ENCODE peak calls at places on chromosomes 7 and 10, in five cellular contexts. P is transverse colon, O is IMR-90, E is heart left ventricle, N is upper lobe of left lung. W is an unnamed sample.

GRCh38 chr7:92833766-92834605 is 2.4 kb downstream of the CDK6 start:
- DNase-seq in E (peak), P (peak), N (peak), O (peak), W (peak)

GRCh38 chr10:126673565-126673964 is 3.1 kb upstream of the C10orf90 start:
- DNase-seq in O (no peak), P (no peak), N (no peak), E (no peak), W (no peak)

GRCh38 chr10:18104223-18104872 is 35.9 kb upstream of the CACNB2 start:
- DNase-seq in P (peak), N (no peak), O (peak), E (peak), W (peak)

GRCh38 chr10:35639021-35639521 is 3.0 kb downstream of the FZD8 start:
- DNase-seq in O (no peak), N (peak), P (no peak), E (no peak), W (no peak)

GRCh38 chr10:14571866-14572507 is 202.7 kb downstream of the FAM107B start:
- DNase-seq in P (no peak), N (no peak), O (peak), E (no peak), W (no peak)

GRCh38 chr7:80133361-80134104 is 1.1 kb upstream of the GNAI1 start:
- DNase-seq in N (no peak), P (peak), O (peak), E (no peak), W (no peak)

GRCh38 chr7:32506266-32507054 is 11.2 kb downstream of the AVL9 start:
- DNase-seq in E (no peak), P (no peak), N (no peak), O (peak), W (peak)

GRCh38 chr7:45120-46090 is 147.0 kb upstream of the FAM20C start:
- DNase-seq in P (peak), E (no peak), O (no peak), N (no peak), W (no peak)

GRCh38 chr10:62082729-62083412 is 181.4 kb downstream of the ARID5B start:
- DNase-seq in N (no peak), O (peak), P (peak), E (no peak), W (no peak)

GRCh38 chr7:122675011-122675410 is 23.9 kb downstream of the RNF133 start:
- DNase-seq in O (no peak), N (no peak), P (no peak), E (no peak), W (peak)

GRCh38 chr7:102082693-102083385 is 203.8 kb upstream of the SH2B2 start:
- DNase-seq in P (no peak), O (peak), N (no peak), E (no peak), W (no peak)

GRCh38 chr10:6579193-6579903 is 728 bp downstream of the PRKCQ start:
- DNase-seq in P (no peak), N (no peak), O (no peak), E (no peak), W (no peak)

DNA sequence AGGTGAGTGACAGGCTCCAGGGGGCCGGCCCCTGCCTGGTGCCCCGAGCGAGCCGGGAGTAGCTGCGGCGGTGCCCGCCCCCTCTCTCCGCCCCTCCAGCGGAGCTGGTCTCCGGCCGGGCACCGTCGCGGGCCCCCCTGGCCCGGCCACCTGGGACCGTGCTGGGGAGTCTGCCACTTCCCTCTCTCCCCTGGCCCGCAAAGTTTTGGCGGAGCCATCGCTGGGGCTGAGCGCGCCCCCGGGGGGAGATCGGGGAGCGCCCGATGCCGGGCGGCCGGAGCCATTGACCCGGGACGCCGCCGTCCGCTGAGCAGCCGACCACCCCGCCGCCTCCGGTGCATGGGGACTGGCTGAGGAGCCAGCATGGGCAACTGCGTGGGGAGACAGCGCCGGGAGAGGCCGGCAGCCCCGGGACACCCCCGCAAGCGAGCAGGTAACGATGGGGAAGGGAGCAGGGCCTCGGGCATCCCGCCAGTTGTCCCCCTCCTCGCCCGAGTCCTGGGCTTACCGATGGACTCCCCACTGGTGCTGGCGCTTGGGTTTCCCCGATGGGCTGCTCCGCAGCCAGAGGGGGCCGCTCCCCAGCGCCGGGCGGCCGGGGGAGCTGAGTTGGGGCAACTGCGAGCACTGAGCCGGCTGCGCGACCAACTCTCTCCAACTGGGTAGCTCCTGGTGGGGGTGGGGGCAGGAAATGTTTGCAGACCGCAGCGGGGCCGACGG is at the start of gene UBTD1:
- DNase-seq in O (peak), P (peak), N (peak), E (peak), W (peak)
- TF ChIP-seq POLR2A in O (no peak), P (no peak), N (no peak), E (peak), W (peak)

DNA sequence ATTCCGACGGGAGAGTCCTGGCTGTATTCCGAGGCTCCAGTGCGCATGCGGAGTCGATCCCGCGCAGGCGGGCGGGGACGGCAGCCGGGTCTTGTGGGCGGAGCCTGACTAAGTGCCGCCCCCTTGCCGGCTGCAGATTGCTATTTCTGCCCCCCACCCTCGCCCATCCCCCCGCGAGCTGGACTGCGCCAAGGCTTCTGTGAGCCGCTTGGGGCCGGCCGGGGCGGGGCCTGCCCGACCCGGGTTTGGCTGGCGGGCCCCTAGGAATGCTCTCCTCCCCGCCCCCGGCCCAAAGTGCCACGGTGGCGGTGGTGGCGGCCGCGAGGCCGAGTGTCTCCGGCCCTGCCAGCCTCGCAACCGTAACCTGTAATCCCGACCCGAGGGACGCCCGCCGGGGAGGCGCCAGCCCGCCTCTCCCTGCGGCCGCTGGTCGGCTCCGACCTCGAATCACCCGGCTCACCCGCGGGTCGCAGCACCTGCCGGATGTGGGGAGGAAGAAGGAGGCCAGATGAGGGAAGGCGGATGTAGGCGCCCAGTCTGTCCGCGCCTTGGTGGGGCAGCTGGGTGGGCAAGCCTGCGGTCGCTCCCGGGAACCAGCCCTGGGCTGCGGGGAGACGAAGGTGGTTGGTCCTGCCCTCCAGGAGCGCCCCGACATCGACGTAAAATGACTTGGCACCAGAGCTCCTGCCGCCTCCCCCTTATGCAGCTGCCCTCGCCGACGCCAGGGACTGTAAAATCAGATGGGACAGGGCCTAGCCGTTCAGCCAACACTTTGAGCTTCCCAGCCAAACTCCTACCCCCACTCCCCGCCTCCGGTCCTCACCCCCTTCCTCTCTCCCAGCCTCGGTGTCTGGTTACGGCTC is 607 bp upstream of the KAZALD1 start:
- DNase-seq in E (peak), N (peak), P (peak), O (peak), W (peak)
- TF ChIP-seq POLR2A in E (peak), N (no peak), P (peak), O (peak), W (peak)

DNA sequence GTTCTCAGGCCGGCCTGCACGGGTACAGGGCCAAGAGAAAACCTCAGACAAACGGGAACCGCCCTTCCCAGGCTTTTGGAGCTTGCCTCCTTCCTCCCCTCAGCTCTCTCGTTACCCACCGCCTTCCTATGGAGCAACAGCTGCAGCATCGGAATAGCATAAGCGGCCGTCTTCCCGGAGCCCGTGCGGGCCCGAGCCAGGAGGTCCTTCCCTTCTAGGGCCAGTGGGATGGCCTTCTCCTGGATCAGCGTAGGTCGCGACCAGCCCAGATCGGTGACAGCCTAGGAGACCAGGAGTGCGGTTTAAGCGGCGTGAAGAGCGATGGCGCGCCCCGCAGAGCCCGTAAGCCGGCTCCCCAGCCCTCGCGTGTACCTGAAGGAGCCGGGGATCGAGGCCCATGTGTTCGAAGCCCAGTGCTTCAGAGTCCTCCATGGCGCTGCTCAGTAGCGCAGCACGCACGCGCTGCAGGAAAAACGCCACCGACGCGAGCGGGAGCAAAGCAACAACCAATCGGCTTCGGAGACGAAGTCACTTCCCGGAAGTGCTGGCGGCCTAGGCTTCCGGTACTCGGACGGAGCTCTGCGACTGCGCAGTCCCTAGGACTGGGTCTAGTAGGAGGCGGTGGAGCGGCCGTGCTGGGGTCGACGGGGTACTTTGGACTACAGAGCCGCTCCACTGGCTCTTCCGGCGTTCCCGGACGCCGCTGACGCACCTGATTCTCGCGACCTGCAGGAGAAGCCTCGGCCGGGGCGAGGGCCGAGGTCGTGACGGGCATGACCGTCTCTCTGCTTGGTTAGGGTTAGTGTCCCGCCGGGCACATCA is at the start of gene DDX56:
- DNase-seq in N (peak), P (peak), E (peak), O (peak), W (peak)
- TF ChIP-seq POLR2A in N (no peak), P (peak), E (peak), O (peak), W (peak)

GRCh38 chr10:63213489-63213888 is 80.4 kb downstream of the NRBF2 start:
- DNase-seq in P (no peak), N (no peak), E (no peak), O (no peak), W (no peak)
- TF ChIP-seq POLR2A in P (no peak), N (no peak), E (no peak), O (no peak), W (no peak)

W was measured in H54.